ENCODE peak calls at places on chromosomes 11 and 22, in eight cellular contexts. M is testis, S is ovary, N is stomach, A is heart left ventricle, O is endothelial cell of umbilical vein, K is IMR-90, V is adrenal gland. Y is an unnamed sample.

GRCh38 chr11:59756496-59756840 is 1.3 kb downstream of the STX3 start:
- DNase-seq in O (peak; percentile 39), S (no peak), K (no peak), V (peak; percentile 21), M (no peak), A (no peak), N (no peak), Y (no peak)

GRCh38 chr22:23402275-23403151 is 177.6 kb downstream of the IGLL1 start:
- DNase-seq in V (peak; percentile 55), S (peak; percentile 88), M (peak; percentile 88), N (peak; percentile 75), A (peak; percentile 28), O (peak; percentile 39), K (peak; percentile 19), Y (peak; percentile 67)

GRCh38 chr11:35180311-35181233 is 41.6 kb downstream of the CD44 start:
- DNase-seq in N (no peak), A (no peak), S (no peak), O (no peak), K (peak; percentile 55), M (no peak), V (no peak), Y (no peak)

GRCh38 chr11:35404397-35404775 is 15.0 kb downstream of the SLC1A2 start:
- DNase-seq in V (peak; percentile 44), M (peak; percentile 53), A (no peak), N (peak; percentile 74), O (peak; percentile 25), K (peak; percentile 38), S (no peak), Y (no peak)

GRCh38 chr11:70278994-70279393 is 8.5 kb downstream of the PPFIA1 start:
- DNase-seq in S (no peak), V (no peak), N (no peak), M (no peak), A (no peak), O (no peak), K (no peak), Y (no peak)

GRCh38 chr11:13784441-13784840 is 116.0 kb downstream of the FAR1 start:
- DNase-seq in K (no peak), V (no peak), A (no peak), S (no peak), O (no peak), N (no peak), M (no peak), Y (no peak)

GRCh38 chr11:124518900-124519541 is 24.4 kb downstream of the OR8B12 start:
- DNase-seq in O (no peak), V (no peak), S (no peak), M (no peak), A (no peak), N (no peak), K (peak; percentile 7), Y (no peak)

GRCh38 chr11:110935018-110935640 is 222.9 kb upstream of the ARHGAP20 start:
- DNase-seq in V (no peak), O (no peak), S (no peak), M (no peak), K (no peak), N (no peak), A (no peak), Y (no peak)

GRCh38 chr11:41486436-41486835 is 27.0 kb upstream of the LRRC4C start:
- DNase-seq in O (no peak), K (no peak), A (no peak), S (no peak), N (no peak), M (no peak), V (no peak), Y (no peak)

GRCh38 chr22:23901600-23901999 is 7.4 kb downstream of the MIF start:
- DNase-seq in K (no peak), V (no peak), M (no peak), N (no peak), S (no peak), O (no peak), A (no peak), Y (no peak)

GRCh38 chr11:75240381-75241035 is at the start of gene TPBGL:
- DNase-seq in M (peak; percentile 62), V (peak; percentile 35), O (no peak), A (no peak), S (peak; percentile 33), N (peak; percentile 23), K (no peak), Y (peak; percentile 63)

GRCh38 chr11:68043029-68043348 is 4.2 kb downstream of the TCIRG1 start:
- DNase-seq in A (no peak), N (no peak), V (peak; percentile 29), K (no peak), M (no peak), S (peak; percentile 22), O (no peak), Y (peak; percentile 64)

GRCh38 chr22:42381152-42381551 is 51.1 kb downstream of the NFAM1 start:
- DNase-seq in A (no peak), K (no peak), O (no peak), V (no peak), M (no peak), S (no peak), N (no peak), Y (no peak)

GRCh38 chr11:62652156-62653006 is 721 bp downstream of the INTS5 start:
- DNase-seq in S (no peak), N (no peak), K (no peak), V (no peak), A (no peak), O (no peak), M (no peak), Y (no peak)

GRCh38 chr11:115712296-115712695 is 208.1 kb upstream of the CADM1 start:
- DNase-seq in N (no peak), V (no peak), O (no peak), K (no peak), M (no peak), S (no peak), A (no peak), Y (no peak)

GRCh38 chr11:69135420-69136363 is 20.0 kb upstream of the SMIM38 start:
- DNase-seq in V (no peak), M (no peak), A (no peak), K (no peak), S (no peak), O (no peak), N (no peak), Y (no peak)
- H3K4me1 ChIP-seq in V (no peaks in the 10 kb centered on the region), M (peaks cover 13% of the 10 kb centered on the region), A (peaks cover 14% of the 10 kb centered on the region), K (peaks cover 2% of the 10 kb centered on the region), S (no peaks in the 10 kb centered on the region), O (no peaks in the 10 kb centered on the region), N (peaks cover 28% of the 10 kb centered on the region), Y (peaks cover 6% of the 10 kb centered on the region)

GRCh38 chr11:1387961-1388762 is 1.6 kb upstream of the BRSK2 start:
- DNase-seq in A (no peak), O (no peak), N (no peak), K (no peak), V (no peak), M (peak; percentile 69), S (peak; percentile 26), Y (no peak)
- H3K27me3 ChIP-seq in A (peaks cover 22% of the 10 kb centered on the region), O (peaks cover 29% of the 10 kb centered on the region), N (peaks cover 13% of the 10 kb centered on the region), K (peaks cover 22% of the 10 kb centered on the region), V (peaks cover 18% of the 10 kb centered on the region), M (no peaks in the 10 kb centered on the region), S (no peaks in the 10 kb centered on the region), Y (peaks cover 20% of the 10 kb centered on the region)

DNA sequence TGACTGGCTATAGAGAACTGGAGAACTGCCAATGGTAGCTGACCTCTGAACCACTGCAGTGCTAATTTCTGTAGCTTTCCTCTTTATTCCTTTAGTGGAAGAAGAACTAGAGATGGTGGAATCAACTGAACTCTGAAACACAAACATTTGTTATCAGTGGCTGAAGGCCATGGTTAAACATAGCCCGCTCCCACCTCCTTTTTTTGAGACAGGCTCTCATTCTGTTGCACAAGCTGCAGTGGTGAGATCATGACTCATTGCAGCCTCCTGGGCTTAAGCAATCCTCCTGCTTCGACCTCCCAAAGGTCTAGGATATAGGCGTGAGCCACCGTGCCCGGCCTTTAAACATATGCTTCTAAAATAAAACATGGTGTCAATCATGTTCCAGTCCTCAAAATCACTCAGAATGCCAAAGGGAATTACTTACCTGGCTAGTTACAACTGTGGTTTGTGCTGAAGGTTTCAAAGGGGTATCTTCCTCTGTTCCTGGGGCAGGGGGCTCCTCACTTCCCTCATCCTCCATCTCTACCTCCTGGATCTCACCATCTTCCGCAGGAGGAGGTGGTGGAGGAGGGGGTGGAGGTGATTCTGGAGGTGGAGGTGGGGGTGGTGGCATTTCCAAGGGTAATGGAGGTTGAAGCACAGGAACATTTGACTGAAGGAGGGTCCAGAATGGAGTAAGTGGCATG is 9.0 kb upstream of the AGBL2 start:
- DNase-seq in O (no peak), M (peak; percentile 50), K (peak; percentile 89), V (peak; percentile 82), A (no peak), S (peak; percentile 33), N (no peak), Y (no peak)
- TF ChIP-seq POLR2A in O (no peak), M (no peak), K (no peak), V (no peak), A (no peak), S (no peak), N (no peak), Y (no peak)

DNA sequence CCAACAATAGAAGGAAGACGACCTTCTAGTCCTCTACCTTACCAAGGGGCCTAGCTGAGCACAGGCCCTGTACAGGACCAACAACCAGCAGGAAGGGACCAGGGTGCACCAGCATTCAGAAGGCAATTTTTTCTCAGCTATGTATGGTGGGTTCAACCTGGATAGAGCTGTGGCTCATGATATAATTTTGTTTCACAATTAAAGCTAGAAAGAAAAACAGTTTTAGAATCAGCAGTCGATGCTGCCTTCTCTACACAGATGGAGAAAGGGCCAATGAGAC is 3.7 kb downstream of the DGCR2 start:
- DNase-seq in O (no peak), M (no peak), N (no peak), K (no peak), A (no peak), V (no peak), S (no peak), Y (no peak)
- H3K4me1 ChIP-seq in O (peaks cover 9% of the 10 kb centered on the region), M (peaks cover 34% of the 10 kb centered on the region), N (peaks cover 75% of the 10 kb centered on the region), K (peaks cover 16% of the 10 kb centered on the region), A (peaks cover 87% of the 10 kb centered on the region), V (peaks cover 9% of the 10 kb centered on the region), S (peaks cover 32% of the 10 kb centered on the region), Y (peaks cover 76% of the 10 kb centered on the region)

DNA sequence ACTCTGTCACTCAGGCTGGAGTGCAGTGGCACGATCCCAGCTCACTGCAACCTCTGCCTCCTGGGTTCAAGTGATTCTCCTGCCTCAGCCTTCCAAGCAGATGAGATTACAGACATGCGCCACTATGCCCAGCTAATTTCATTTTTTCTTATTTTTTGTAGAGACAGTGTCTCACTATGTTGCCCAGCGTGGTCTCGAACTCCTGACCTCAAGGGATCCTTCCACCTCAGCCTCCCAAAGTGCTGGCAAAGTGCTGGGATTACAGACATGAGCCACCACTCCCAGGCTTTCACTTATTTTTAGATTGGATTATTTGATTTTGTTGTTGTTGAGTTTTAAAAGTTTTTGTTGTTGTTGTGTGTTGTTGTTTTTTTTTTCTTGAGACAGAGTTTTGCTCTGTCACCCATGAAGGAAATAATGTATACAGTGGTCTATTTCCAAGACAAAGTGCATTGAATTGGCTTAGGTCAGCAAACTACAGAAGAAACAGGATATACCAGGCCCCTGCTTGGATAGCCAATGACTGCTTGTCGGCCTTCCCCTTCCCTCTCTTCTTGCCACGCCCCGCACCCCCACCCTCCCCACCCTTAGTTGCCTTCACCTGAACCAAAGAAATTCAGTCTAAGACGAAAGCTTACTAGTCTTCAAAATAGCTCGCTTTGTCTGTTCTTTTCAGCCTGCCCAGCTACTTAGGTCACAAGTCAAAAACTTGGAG is 91.8 kb upstream of the CLDN5 start:
- DNase-seq in N (no peak), V (no peak), M (no peak), A (no peak), S (no peak), K (no peak), O (no peak), Y (no peak)
- H3K27me3 ChIP-seq in N (no peaks in the 10 kb centered on the region), V (peaks cover 20% of the 10 kb centered on the region), M (no peaks in the 10 kb centered on the region), A (no peaks in the 10 kb centered on the region), S (no peaks in the 10 kb centered on the region), K (peaks cover 48% of the 10 kb centered on the region), O (no peaks in the 10 kb centered on the region), Y (peaks cover 25% of the 10 kb centered on the region)

Y was measured in sigmoid colon.